ENCODE peak calls at places on chromosomes 6 and 20, in six cellular contexts. W is fibroblast of pulmonary artery, J is mesothelial cell of epicardium, R is AG10803, M is BE2C, O is neural crest cell. C is an unnamed sample.
A peak's percentile ranks its signal among the peaks of the same experiment; 100 is the strongest.

GRCh38 chr6:3370361-3371221 is 86.3 kb downstream of the SLC22A23 start:
- DNase-seq in W (no peak), J (no peak), R (no peak), M (no peak), O (no peak), C (no peak)

GRCh38 chr6:2976571-2977085 is 5.3 kb upstream of the SERPINB6 start:
- DNase-seq in W (peak; percentile 51), J (no peak), R (peak; percentile 87), M (no peak), O (no peak), C (no peak)

GRCh38 chr6:89927788-89928565 is 33.7 kb downstream of the GJA10 start:
- DNase-seq in W (peak; percentile 71), J (no peak), R (no peak), M (no peak), O (no peak), C (no peak)

GRCh38 chr20:32450484-32451061 is 92.4 kb downstream of the ASXL1 start:
- DNase-seq in W (no peak), J (no peak), R (no peak), M (no peak), O (no peak), C (no peak)

GRCh38 chr6:159229526-159229925 is 60.3 kb downstream of the FNDC1 start:
- DNase-seq in W (no peak), J (no peak), R (peak; percentile 47), M (no peak), O (no peak), C (no peak)

GRCh38 chr20:62583424-62583920 is 58.8 kb upstream of the SLCO4A1 start:
- DNase-seq in W (no peak), J (no peak), R (peak; percentile 18), M (no peak), O (no peak), C (no peak)

GRCh38 chr6:10561566-10562088 is 40.5 kb downstream of the GCNT2 start:
- DNase-seq in W (no peak), J (no peak), R (no peak), M (no peak), O (no peak), C (no peak)

GRCh38 chr20:64069614-64070243 is 6.7 kb downstream of the TCEA2 start:
- DNase-seq in W (peak; percentile 28), J (no peak), R (no peak), M (peak; percentile 74), O (peak; percentile 61), C (no peak)

GRCh38 chr6:20569000-20569610 is 34.8 kb downstream of the CDKAL1 start:
- DNase-seq in W (peak; percentile 23), J (no peak), R (peak; percentile 38), M (no peak), O (no peak), C (no peak)

GRCh38 chr6:52881996-52882841 is 27.3 kb downstream of the GSTA3 start:
- DNase-seq in W (peak; percentile 77), J (peak; percentile 72), R (peak; percentile 64), M (peak; percentile 70), O (peak; percentile 61), C (peak; percentile 31)

GRCh38 chr6:328184-328670 is 35.9 kb downstream of the DUSP22 start:
- DNase-seq in W (peak; percentile 90), J (no peak), R (peak; percentile 95), M (no peak), O (no peak), C (peak; percentile 20)

GRCh38 chr6:109082178-109082577 is 12.5 kb downstream of the SESN1 start:
- DNase-seq in W (peak; percentile 41), J (no peak), R (peak; percentile 46), M (no peak), O (no peak), C (no peak)

GRCh38 chr6:152428126-152428525 is 209.0 kb downstream of the SYNE1 start:
- DNase-seq in W (peak; percentile 45), J (no peak), R (no peak), M (no peak), O (no peak), C (no peak)

GRCh38 chr6:24069546-24069945 is 56.5 kb upstream of the NRSN1 start:
- DNase-seq in W (no peak), J (no peak), R (no peak), M (no peak), O (no peak), C (no peak)

GRCh38 chr20:63345328-63346100 is 15.6 kb downstream of the CHRNA4 start:
- DNase-seq in W (no peak), J (no peak), R (no peak), M (peak; percentile 76), O (no peak), C (no peak)

GRCh38 chr6:140316966-140317365 is 942.5 kb upstream of the CITED2 start:
- DNase-seq in W (no peak), J (no peak), R (no peak), M (no peak), O (no peak), C (no peak)

GRCh38 chr20:23032056-23032455 is 3.1 kb upstream of the SSTR4 start:
- DNase-seq in W (no peak), J (no peak), R (no peak), M (no peak), O (no peak), C (no peak)

GRCh38 chr6:53205778-53206177 is 57.1 kb upstream of the GCM1 start:
- DNase-seq in W (no peak), J (no peak), R (no peak), M (no peak), O (no peak), C (no peak)

GRCh38 chr20:62087227-62087626 is 21.5 kb upstream of the TAF4 start:
- DNase-seq in W (no peak), J (no peak), R (no peak), M (no peak), O (no peak), C (no peak)

GRCh38 chr20:44572551-44573500 is 9.6 kb upstream of the PKIG start:
- DNase-seq in W (peak; percentile 92), J (no peak), R (peak; percentile 92), M (no peak), O (no peak), C (no peak)

GRCh38 chr20:420721-421574 is 12.8 kb downstream of the RBCK1 start:
- DNase-seq in W (no peak), J (no peak), R (no peak), M (peak; percentile 35), O (no peak), C (no peak)

GRCh38 chr6:28393912-28394662 is 5.5 kb downstream of the ZSCAN12 start:
- DNase-seq in W (peak; percentile 33), J (no peak), R (peak; percentile 13), M (no peak), O (no peak), C (no peak)

GRCh38 chr6:68975064-68975463 is 340.0 kb downstream of the ADGRB3 start:
- DNase-seq in W (peak; percentile 30), J (no peak), R (no peak), M (peak; percentile 59), O (peak; percentile 9), C (no peak)
- TF ChIP-seq CTCF in W (peak; percentile 45), J (no peak), R (peak; percentile 8), M (peak; percentile 83), O (peak; percentile 28), C (no peak)

GRCh38 chr6:97440590-97441176 is 157.7 kb upstream of the MMS22L start:
- DNase-seq in W (peak; percentile 44), J (no peak), R (peak; percentile 22), M (peak; percentile 57), O (peak; percentile 36), C (no peak)
- TF ChIP-seq CTCF in W (peak; percentile 64), J (no peak), R (peak; percentile 55), M (peak; percentile 74), O (peak; percentile 67), C (no peak)

GRCh38 chr6:161922631-161923119 is 648.8 kb upstream of the AGPAT4 start:
- DNase-seq in W (peak; percentile 47), J (no peak), R (peak; percentile 16), M (peak; percentile 77), O (peak; percentile 9), C (no peak)
- TF ChIP-seq CTCF in W (peak; percentile 27), J (no peak), R (peak; percentile 36), M (peak; percentile 79), O (peak; percentile 35), C (no peak)

GRCh38 chr6:1687402-1687801 is 77.7 kb downstream of the FOXC1 start:
- DNase-seq in W (no peak), J (no peak), R (no peak), M (no peak), O (no peak), C (no peak)

GRCh38 chr6:1688396-1688795 is 78.7 kb downstream of the FOXC1 start:
- DNase-seq in W (no peak), J (no peak), R (no peak), M (no peak), O (no peak), C (no peak)

GRCh38 chr6:1689141-1689540 is 79.4 kb downstream of the FOXC1 start:
- DNase-seq in W (no peak), J (no peak), R (peak; percentile 28), M (no peak), O (no peak), C (no peak)

GRCh38 chr6:1686117-1687098 is 76.7 kb downstream of the FOXC1 start:
- DNase-seq in W (peak; percentile 87), J (no peak), R (peak; percentile 100), M (no peak), O (no peak), C (no peak)
- TF ChIP-seq CTCF in W (peak; percentile 32), J (peak; percentile 27), R (peak; percentile 50), M (peak; percentile 30), O (peak; percentile 46), C (no peak)

GRCh38 chr6:128327890-128328289 is 192.5 kb downstream of the PTPRK start:
- DNase-seq in W (peak; percentile 56), J (no peak), R (peak; percentile 12), M (peak; percentile 25), O (no peak), C (no peak)
- TF ChIP-seq CTCF in W (peak; percentile 46), J (no peak), R (peak; percentile 51), M (peak; percentile 85), O (peak; percentile 59), C (no peak)

GRCh38 chr6:54697423-54697822 is 149.1 kb upstream of the FAM83B start:
- DNase-seq in W (no peak), J (no peak), R (peak; percentile 50), M (no peak), O (no peak), C (no peak)
- TF ChIP-seq CTCF in W (peak; percentile 13), J (no peak), R (peak; percentile 64), M (peak; percentile 2), O (peak; percentile 48), C (no peak)

GRCh38 chr6:87944541-87944954 is 103.1 kb upstream of the SPACA1 start:
- DNase-seq in W (peak; percentile 41), J (peak; percentile 58), R (peak; percentile 75), M (no peak), O (no peak), C (no peak)
- TF ChIP-seq CTCF in W (peak; percentile 4), J (no peak), R (peak; percentile 52), M (no peak), O (no peak), C (no peak)

DNA sequence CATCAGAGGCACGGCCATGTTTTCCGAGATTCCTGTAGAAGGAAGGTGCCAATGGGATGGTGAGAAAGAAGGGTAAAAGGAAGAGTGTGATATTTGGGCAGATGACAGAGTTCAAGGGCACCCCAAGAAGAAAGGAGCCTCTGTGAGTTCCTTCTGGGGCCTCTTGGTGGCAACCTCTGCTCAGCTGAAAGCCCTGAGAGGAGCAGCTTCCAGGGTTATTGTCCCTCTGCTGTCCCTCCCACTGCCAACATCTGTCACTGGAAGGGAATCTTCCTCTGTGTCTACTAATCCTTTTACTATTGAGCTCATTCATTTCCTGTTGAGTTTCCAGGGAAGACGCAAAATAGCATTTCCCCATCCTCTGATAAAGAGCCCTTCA is 40.0 kb upstream of the KCNK16 start:
- DNase-seq in W (peak; percentile 10), J (no peak), R (peak; percentile 56), M (no peak), O (no peak), C (no peak)
- TF ChIP-seq CTCF in W (no peak), J (no peak), R (peak; percentile 56), M (peak; percentile 34), O (no peak), C (no peak)

C was measured in activated B cell treated with CpG ODN at 0.5 μM for 24 hours.